ENCODE peak calls at places on chromosomes 3 and 15, in eight cellular contexts. C is D341Med; Q is lung microvascular endothelial cell; L is activated CD8-positive, alpha-beta memory T cell treated with anti-CD3 and anti-CD28 coated beads, Interleukin-2, amount 10 ng/mL, durations not matched to agents 7 days and 5 days; T is T-cell; G is cardiac muscle cell; Y is GM20000; D is activated naive CD4-positive, alpha-beta T cell treated with Interleukin-2 at 50 U/mL for 16 hours. I is an unnamed sample.

GRCh38 chr15:66224946-66225345 is 28.6 kb downstream of the MEGF11 start:
- DNase-seq in L (no peak), D (no peak), Y (no peak), T (no peak), Q (no peak), G (no peak), C (no peak), I (no peak)

GRCh38 chr15:62940755-62941361 is 101.7 kb upstream of the TPM1 start:
- DNase-seq in Y (no peak), L (no peak), T (no peak), D (no peak), C (no peak), Q (no peak), G (no peak), I (peak)

GRCh38 chr3:20194793-20195460 is 8.9 kb upstream of the SGO1 start:
- DNase-seq in C (no peak), T (no peak), L (no peak), Y (no peak), Q (no peak), D (no peak), G (no peak), I (no peak)

GRCh38 chr3:174441588-174442316 is 417.4 kb upstream of the NAALADL2 start:
- DNase-seq in C (no peak), L (no peak), Q (no peak), D (no peak), Y (no peak), T (no peak), G (no peak), I (no peak)

GRCh38 chr3:176088962-176089383 is 1108.3 kb downstream of the TBL1XR1 start:
- DNase-seq in C (no peak), D (no peak), L (no peak), Q (no peak), G (no peak), Y (no peak), T (no peak), I (no peak)

GRCh38 chr3:119323401-119324107 is 29.4 kb downstream of the ARHGAP31 start:
- DNase-seq in T (no peak), Y (peak), L (no peak), Q (peak), D (peak), G (no peak), C (no peak), I (no peak)

GRCh38 chr3:126523745-126524428 is at the start of gene CHST13:
- DNase-seq in L (no peak), Q (peak), Y (no peak), D (no peak), G (peak), T (no peak), C (peak), I (no peak)

GRCh38 chr15:74370471-74370870 is 3.0 kb upstream of the CYP11A1 start:
- DNase-seq in L (no peak), G (no peak), Q (no peak), Y (no peak), D (no peak), T (no peak), C (no peak), I (peak)

GRCh38 chr3:97910931-97911351 is 61.3 kb downstream of the RIOX2 start:
- DNase-seq in Q (no peak), D (no peak), T (no peak), G (no peak), Y (no peak), C (peak), L (peak), I (no peak)